ENCODE peak calls at places on chromosome 22, in seven cellular contexts. M is nephron progenitor cell; V is GM13977; G is GM20000; Q is HFFc6; X is activated CD8-positive, alpha-beta T cell treated with anti-CD3 and anti-CD28 coated beads for 36 hours; Y is DND-41. D is an unnamed sample.

GRCh38 chr22:48711669-48712068 is 1116.0 kb downstream of the BRD1 start:
- DNase-seq in M (no peak), Q (no peak), G (no peak), X (no peak), V (no peak), Y (no peak), D (no peak)

GRCh38 chr22:19593991-19594569 is 69.9 kb upstream of the CLDN5 start:
- DNase-seq in V (no peak), Q (no peak), M (no peak), Y (no peak), G (no peak), X (no peak), D (no peak)

GRCh38 chr22:50710221-50710620 is 27.8 kb upstream of the ACR start:
- DNase-seq in Q (no peak), V (no peak), M (no peak), Y (no peak), G (no peak), X (no peak), D (no peak)

GRCh38 chr22:19855504-19856409 is 1.1 kb upstream of the GNB1L start:
- DNase-seq in M (peak; percentile 41), G (peak; percentile 72), Q (no peak), X (peak; percentile 80), Y (peak; percentile 73), V (peak; percentile 71), D (no peak)

GRCh38 chr22:28674121-28674563 is 5.5 kb downstream of the TTC28 start:
- DNase-seq in V (peak; percentile 61), Q (peak; percentile 11), M (no peak), Y (peak; percentile 76), G (peak; percentile 72), X (peak; percentile 48), D (no peak)

GRCh38 chr22:36193171-36193570 is 8.4 kb downstream of the APOL4 start:
- DNase-seq in X (no peak), Q (no peak), M (no peak), G (no peak), Y (no peak), V (no peak), D (no peak)

GRCh38 chr22:36355362-36355761 is 32.4 kb downstream of the MYH9 start:
- DNase-seq in M (no peak), Y (no peak), V (peak; percentile 59), X (no peak), Q (no peak), G (no peak), D (no peak)

GRCh38 chr22:36365020-36365411 is 22.8 kb downstream of the MYH9 start:
- DNase-seq in X (peak; percentile 97), G (peak; percentile 71), M (peak; percentile 54), V (peak; percentile 77), Y (peak; percentile 60), Q (peak; percentile 95), D (peak; percentile 93)

GRCh38 chr22:26122920-26123468 is 46.3 kb upstream of the SEZ6L start:
- DNase-seq in Q (no peak), V (no peak), M (no peak), G (no peak), X (no peak), Y (no peak), D (no peak)

GRCh38 chr22:36885474-36885873 is 24.7 kb downstream of the NCF4 start:
- DNase-seq in Q (no peak), V (no peak), G (no peak), Y (no peak), X (no peak), M (no peak), D (no peak)

GRCh38 chr22:44409211-44409648 is 88.8 kb downstream of the RTL6 start:
- DNase-seq in Q (no peak), X (no peak), M (no peak), V (no peak), Y (no peak), G (no peak), D (no peak)

GRCh38 chr22:38184788-38185187 is 3.2 kb upstream of the PLA2G6 start:
- DNase-seq in M (no peak), V (no peak), X (no peak), Y (no peak), Q (no peak), G (no peak), D (no peak)

GRCh38 chr22:38177926-38178604 is 3.6 kb downstream of the PLA2G6 start:
- DNase-seq in X (no peak), G (no peak), V (no peak), Y (no peak), M (no peak), Q (peak; percentile 90), D (peak; percentile 69)

GRCh38 chr22:38177044-38177443 is 4.6 kb downstream of the PLA2G6 start:
- DNase-seq in G (no peak), V (peak; percentile 23), M (no peak), X (peak; percentile 19), Y (no peak), Q (no peak), D (no peak)

GRCh38 chr22:38181453-38182200 is at the start of gene PLA2G6:
- DNase-seq in V (peak; percentile 96), G (peak; percentile 93), X (peak; percentile 99), M (peak; percentile 98), Q (peak; percentile 98), Y (peak; percentile 99), D (peak; percentile 90)

DNA sequence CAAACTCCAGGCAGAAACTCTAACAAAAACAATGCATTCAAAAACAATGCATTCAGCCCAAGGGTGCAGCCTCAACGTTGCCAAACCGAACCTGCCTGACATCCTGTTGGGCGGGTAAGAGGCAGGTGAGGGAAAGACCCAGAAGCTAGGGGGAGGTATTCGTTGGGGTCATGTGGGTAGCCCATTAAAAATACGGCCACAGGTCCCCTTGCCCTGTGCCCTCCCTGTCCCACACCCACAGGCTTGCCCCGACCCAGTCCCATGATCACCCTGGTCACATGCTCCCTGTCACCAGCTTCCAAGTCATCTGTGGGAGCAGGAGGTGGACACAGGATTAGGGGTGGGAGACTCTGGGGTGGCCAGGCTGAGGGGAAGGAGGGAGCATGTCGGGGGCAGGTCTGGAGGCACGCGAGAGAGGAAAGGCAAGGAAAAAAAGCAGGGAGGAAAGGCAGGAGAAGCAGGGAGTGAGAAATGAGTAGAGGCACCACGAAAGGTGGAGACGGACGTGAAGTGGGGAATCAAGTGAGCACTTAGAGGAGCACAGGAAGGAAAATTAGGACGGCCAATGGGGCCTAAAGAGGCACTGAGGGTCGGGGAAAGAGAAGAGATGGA is 683 bp downstream of the PLA2G6 start:
- DNase-seq in M (no peak), Y (peak; percentile 25), G (peak; percentile 26), X (peak; percentile 62), Q (no peak), V (no peak), D (no peak)
- TF ChIP-seq CTCF in M (no peak), Y (no peak), G (no peak), X (no peak), Q (peak; percentile 18), V (no peak), D (no peak)

GRCh38 chr22:23282089-23282501 is 101.8 kb downstream of the BCR start:
- DNase-seq in G (no peak), Q (peak; percentile 36), X (no peak), M (no peak), V (no peak), Y (no peak), D (peak; percentile 80)
- TF ChIP-seq CTCF in G (no peak), Q (peak; percentile 5), X (peak; percentile 10), M (no peak), V (no peak), Y (no peak), D (no peak)

GRCh38 chr22:24997023-24997422 is 44.5 kb downstream of the KIAA1671 start:
- DNase-seq in G (no peak), V (no peak), M (no peak), X (no peak), Y (no peak), Q (no peak), D (no peak)

GRCh38 chr22:24995649-24996180 is 43.2 kb downstream of the KIAA1671 start:
- DNase-seq in G (no peak), Q (no peak), V (no peak), Y (no peak), X (no peak), M (no peak), D (no peak)

GRCh38 chr22:24996420-24996952 is 44.0 kb downstream of the KIAA1671 start:
- DNase-seq in G (no peak), Q (no peak), X (no peak), Y (no peak), M (peak; percentile 64), V (no peak), D (no peak)

GRCh38 chr22:24992946-24993345 is 40.4 kb downstream of the KIAA1671 start:
- DNase-seq in X (no peak), M (no peak), G (no peak), Q (no peak), V (no peak), Y (no peak), D (no peak)

GRCh38 chr22:24994070-24994763 is 41.7 kb downstream of the KIAA1671 start:
- DNase-seq in X (peak; percentile 67), Y (no peak), Q (peak; percentile 53), M (no peak), V (no peak), G (no peak), D (no peak)
- TF ChIP-seq CTCF in X (no peak), Y (no peak), Q (no peak), M (no peak), V (no peak), G (no peak), D (no peak)

GRCh38 chr22:46682011-46682731 is 55.9 kb downstream of the CERK start:
- DNase-seq in G (no peak), M (no peak), V (no peak), X (no peak), Q (no peak), Y (no peak), D (no peak)

GRCh38 chr22:46679711-46680269 is 58.3 kb downstream of the CERK start:
- DNase-seq in G (no peak), X (no peak), M (no peak), V (no peak), Q (no peak), Y (no peak), D (no peak)

GRCh38 chr22:46678003-46678657 is 57.9 kb downstream of the GRAMD4 start:
- DNase-seq in V (no peak), Q (no peak), G (no peak), X (peak; percentile 32), M (no peak), Y (no peak), D (no peak)

GRCh38 chr22:46678785-46679700 is 58.9 kb downstream of the GRAMD4 start:
- DNase-seq in Y (no peak), Q (no peak), M (no peak), V (no peak), X (no peak), G (no peak), D (no peak)

GRCh38 chr22:46681010-46681409 is 57.0 kb downstream of the CERK start:
- DNase-seq in Q (no peak), V (peak; percentile 69), G (peak; percentile 76), Y (peak; percentile 37), X (peak; percentile 44), M (no peak), D (no peak)
- TF ChIP-seq CTCF in Q (peak; percentile 60), V (peak; percentile 61), G (peak; percentile 44), Y (peak; percentile 62), X (peak; percentile 59), M (no peak), D (peak; percentile 23)

DNA sequence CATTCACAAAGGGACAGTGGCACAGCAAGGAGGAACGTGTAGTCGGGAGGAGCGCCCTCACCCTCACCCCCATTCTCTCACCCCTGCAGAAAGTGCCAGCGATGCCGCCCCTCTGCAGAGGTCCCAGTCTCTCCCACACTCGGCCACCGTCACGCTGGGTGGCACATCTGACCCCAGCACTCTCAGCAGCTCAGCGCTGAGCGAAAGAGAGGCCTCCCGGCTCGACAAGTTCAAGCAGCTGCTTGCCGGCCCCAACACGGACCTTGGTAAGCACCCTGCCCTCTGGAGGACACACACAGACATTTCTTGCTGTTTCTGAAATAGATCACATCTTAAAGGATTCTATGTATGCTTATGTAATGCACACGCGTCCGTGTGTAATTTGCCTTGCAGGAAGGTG is 34.9 kb downstream of the TBC1D22A start:
- DNase-seq in Q (peak; percentile 11), X (no peak), G (no peak), Y (no peak), V (no peak), M (no peak), D (no peak)
- TF ChIP-seq CTCF in Q (peak; percentile 64), X (no peak), G (no peak), Y (peak; percentile 23), V (peak; percentile 27), M (peak; percentile 30), D (peak; percentile 46)

D was measured in kidney epithelial cell.